ENCODE peak calls at places on chromosomes 3 and 15, in seven cellular contexts. B is IMR-90, R is H1, X is neuronal stem cell, J is H9, S is mesenchymal stem cell, F is trophoblast cell. P is an unnamed sample.

GRCh38 chr15:66705277-66705927 is 3.4 kb downstream of the SMAD6 start:
- DNase-seq in S (no peak), F (no peak), J (no peak), B (no peak), R (no peak), X (no peak), P (no peak)

GRCh38 chr15:37106490-37107001 is 6.2 kb upstream of the MEIS2 start:
- DNase-seq in F (no peak), S (peak), X (peak), J (peak), B (peak), R (peak), P (peak)

GRCh38 chr3:155382396-155383042 is 89.0 kb upstream of the STRIT1 start:
- DNase-seq in B (peak), S (peak), J (peak), X (peak), F (peak), R (peak), P (peak)

GRCh38 chr3:104244680-104245079 is 1122.0 kb upstream of the ALCAM start:
- DNase-seq in S (no peak), R (no peak), F (no peak), J (no peak), X (no peak), B (no peak), P (no peak)

GRCh38 chr3:124772081-124772831 is 42.0 kb downstream of the UMPS start:
- DNase-seq in X (no peak), R (no peak), B (peak), F (no peak), S (peak), J (no peak), P (no peak)

GRCh38 chr3:148532326-148532725 is 165.4 kb upstream of the AGTR1 start:
- DNase-seq in B (peak), S (peak), R (no peak), F (no peak), X (no peak), J (no peak), P (peak)

GRCh38 chr3:184506579-184506978 is 55.0 kb upstream of the EPHB3 start:
- DNase-seq in R (no peak), B (peak), J (no peak), F (no peak), X (no peak), S (no peak), P (no peak)

GRCh38 chr3:24520101-24520495 is 25.4 kb upstream of the THRB start:
- DNase-seq in J (no peak), B (no peak), S (no peak), X (no peak), R (no peak), F (no peak), P (no peak)

GRCh38 chr3:117610156-117610555 is 900.6 kb downstream of the TUSC7 start:
- DNase-seq in J (no peak), R (no peak), S (no peak), X (no peak), F (no peak), B (no peak), P (no peak)

GRCh38 chr3:188187055-188187454 is 33.1 kb downstream of the LPP start:
- DNase-seq in J (no peak), R (no peak), B (no peak), S (no peak), F (no peak), X (no peak), P (no peak)

GRCh38 chr15:101017041-101017754 is 98.0 kb downstream of the LRRK1 start:
- DNase-seq in X (no peak), B (peak), J (peak), S (no peak), F (no peak), R (peak), P (peak)

GRCh38 chr3:172065534-172065933 is 26.2 kb downstream of the FNDC3B start:
- DNase-seq in F (no peak), S (peak), B (peak), J (no peak), X (no peak), R (no peak), P (no peak)

GRCh38 chr15:58987036-58987435 is 427 bp upstream of the RNF111 start:
- DNase-seq in J (no peak), B (peak), S (peak), R (no peak), X (no peak), F (no peak), P (no peak)

GRCh38 chr15:25846377-25846776 is 16.8 kb downstream of the ATP10A start:
- DNase-seq in F (no peak), J (no peak), S (no peak), B (no peak), R (no peak), X (no peak), P (no peak)

GRCh38 chr3:83216919-83217594 is 1455.6 kb upstream of the GBE1 start:
- DNase-seq in S (no peak), F (no peak), J (no peak), X (no peak), R (no peak), B (no peak), P (no peak)

GRCh38 chr3:64501298-64501906 is 186.4 kb downstream of the ADAMTS9 start:
- DNase-seq in F (no peak), S (peak), R (no peak), X (no peak), B (peak), J (no peak), P (no peak)

GRCh38 chr3:126544596-126545281 is 14.0 kb downstream of the C3orf22 start:
- DNase-seq in B (no peak), F (no peak), J (peak), X (no peak), R (no peak), S (no peak), P (no peak)

GRCh38 chr3:52896613-52897012 is 735 bp downstream of the STIMATE start:
- DNase-seq in R (no peak), X (no peak), S (no peak), F (no peak), B (no peak), J (peak), P (peak)

GRCh38 chr3:187069857-187070516 is 69.3 kb downstream of the RPL39L start:
- DNase-seq in R (no peak), B (peak), F (no peak), J (no peak), S (no peak), X (no peak), P (no peak)

GRCh38 chr3:81549831-81550230 is 211.6 kb downstream of the GBE1 start:
- DNase-seq in F (no peak), B (no peak), X (no peak), J (no peak), S (no peak), R (no peak), P (no peak)

GRCh38 chr3:148173836-148174235 is 523.9 kb upstream of the AGTR1 start:
- DNase-seq in J (no peak), F (no peak), R (no peak), X (no peak), S (no peak), B (no peak), P (no peak)

GRCh38 chr3:36648241-36649034 is 115.9 kb downstream of the DCLK3 start:
- DNase-seq in J (no peak), B (peak), S (peak), R (no peak), F (peak), X (no peak), P (no peak)

GRCh38 chr3:100516843-100517242 is 24.4 kb downstream of the TMEM45A start:
- DNase-seq in S (no peak), J (no peak), B (peak), X (no peak), R (no peak), F (no peak), P (no peak)

GRCh38 chr3:195441476-195441970 is 1.3 kb downstream of the ACAP2 start:
- DNase-seq in J (no peak), F (no peak), R (no peak), S (peak), B (peak), X (peak), P (no peak)

GRCh38 chr15:33007295-33007855 is 187.1 kb downstream of the FMN1 start:
- DNase-seq in S (peak), R (no peak), X (no peak), F (no peak), B (peak), J (peak), P (peak)

GRCh38 chr3:102332934-102333333 is 101.9 kb upstream of the ZPLD1 start:
- DNase-seq in X (no peak), F (no peak), B (no peak), J (no peak), R (no peak), S (no peak), P (no peak)

GRCh38 chr3:196214783-196215441 is 1.4 kb upstream of the SLC51A start:
- DNase-seq in R (no peak), B (no peak), S (no peak), X (no peak), F (no peak), J (no peak), P (no peak)

GRCh38 chr3:187966141-187966540 is 187.8 kb upstream of the LPP start:
- DNase-seq in F (peak), R (no peak), J (no peak), B (no peak), X (no peak), S (no peak), P (no peak)

GRCh38 chr15:98951004-98951403 is 56.6 kb downstream of the PGPEP1L start:
- DNase-seq in S (no peak), F (no peak), J (no peak), R (no peak), X (no peak), B (no peak), P (no peak)

GRCh38 chr3:100864471-100865268 is 128.6 kb downstream of the ABI3BP start:
- DNase-seq in J (no peak), F (no peak), R (no peak), S (no peak), X (no peak), B (no peak), P (no peak)

GRCh38 chr15:41655716-41656115 is 4.5 kb upstream of the MGA start:
- DNase-seq in B (peak), S (no peak), X (no peak), J (no peak), F (no peak), R (no peak), P (no peak)

GRCh38 chr3:160435747-160436146 is 13.8 kb downstream of the TRIM59 start:
- DNase-seq in S (no peak), J (no peak), R (no peak), X (no peak), B (no peak), F (no peak), P (no peak)

GRCh38 chr15:32029409-32029861 is 880 bp upstream of the CHRNA7 start:
- DNase-seq in X (peak), F (no peak), R (peak), S (no peak), B (no peak), J (peak), P (peak)

GRCh38 chr3:46972396-46972795 is 4.1 kb downstream of the CCDC12 start:
- DNase-seq in S (no peak), R (no peak), B (no peak), J (no peak), X (no peak), F (no peak), P (no peak)

GRCh38 chr15:29134239-29134638 is 135.4 kb downstream of the NSMCE3 start:
- DNase-seq in X (no peak), F (no peak), J (peak), B (no peak), R (no peak), S (no peak), P (no peak)

GRCh38 chr3:156818890-156819289 is 7.3 kb upstream of the LEKR1 start:
- DNase-seq in X (no peak), J (no peak), B (peak), S (peak), R (no peak), F (peak), P (no peak)

GRCh38 chr3:71035314-71035713 is 548.2 kb downstream of the FOXP1 start:
- DNase-seq in B (peak), R (no peak), J (no peak), F (no peak), X (no peak), S (peak), P (no peak)

GRCh38 chr3:71035886-71036285 is 547.6 kb downstream of the FOXP1 start:
- DNase-seq in S (peak), R (no peak), J (no peak), F (no peak), B (no peak), X (no peak), P (no peak)

GRCh38 chr3:71031914-71032521 is 551.5 kb downstream of the FOXP1 start:
- DNase-seq in J (no peak), S (no peak), F (no peak), X (no peak), R (no peak), B (no peak), P (no peak)

GRCh38 chr3:71031151-71031550 is 552.4 kb downstream of the FOXP1 start:
- DNase-seq in S (peak), X (no peak), J (no peak), F (no peak), B (no peak), R (no peak), P (no peak)

DNA sequence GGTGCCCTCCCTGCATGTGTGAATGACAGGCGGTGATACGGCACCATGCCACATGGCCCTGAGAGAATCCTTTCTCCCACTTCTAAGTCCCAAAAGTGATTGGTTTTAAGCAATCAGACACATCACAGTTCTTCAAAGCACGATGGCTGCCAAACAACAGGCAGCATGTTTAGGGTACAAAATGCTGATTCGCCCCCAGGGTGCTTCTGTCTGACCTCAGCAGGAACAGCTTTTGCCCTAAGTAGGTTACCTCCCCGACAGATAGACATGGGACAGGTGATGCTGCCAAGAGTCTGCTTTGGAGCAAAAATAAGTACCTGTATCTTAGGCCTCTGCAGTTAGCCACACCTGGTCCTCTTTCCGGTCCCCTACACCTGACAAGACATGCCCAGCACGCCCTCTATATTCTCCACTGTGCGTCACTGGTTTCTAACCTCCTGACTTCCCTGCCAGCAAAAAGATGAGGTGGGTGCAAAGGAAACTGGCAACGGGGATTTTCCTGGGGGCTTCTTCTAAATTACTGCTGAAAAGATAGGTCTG is 549.8 kb downstream of the FOXP1 start:
- DNase-seq in F (no peak), S (no peak), R (no peak), J (no peak), B (no peak), X (no peak), P (no peak)
- H2BK5ac ChIP-seq in F (peak), S (no peak), R (no peak), J (no peak), B (no peak), X (no peak), P (no peak)

DNA sequence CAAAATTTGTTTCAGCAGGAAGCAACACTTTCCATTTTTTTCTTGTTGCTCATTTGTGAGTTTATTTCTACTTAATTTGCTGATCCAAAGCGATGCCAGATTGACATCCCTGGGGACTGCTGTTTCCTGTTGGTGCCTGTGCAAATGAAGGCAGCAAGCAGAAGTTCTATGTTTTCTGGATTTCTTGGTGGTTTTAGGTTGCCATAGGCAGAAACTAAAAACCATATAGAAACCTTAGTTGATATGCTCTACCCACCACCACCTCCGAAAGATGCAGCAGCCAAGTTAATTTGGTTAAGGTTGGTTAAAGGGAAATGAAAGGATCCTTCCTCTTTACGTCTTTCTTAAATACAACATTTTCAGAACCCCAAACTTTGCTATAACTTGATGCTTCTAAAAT is 356.2 kb downstream of the RBMS3 start:
- DNase-seq in J (no peak), B (no peak), S (no peak), F (no peak), R (no peak), X (no peak), P (no peak)
- H2BK5ac ChIP-seq in J (no peak), B (peak), S (no peak), F (no peak), R (no peak), X (no peak), P (no peak)

DNA sequence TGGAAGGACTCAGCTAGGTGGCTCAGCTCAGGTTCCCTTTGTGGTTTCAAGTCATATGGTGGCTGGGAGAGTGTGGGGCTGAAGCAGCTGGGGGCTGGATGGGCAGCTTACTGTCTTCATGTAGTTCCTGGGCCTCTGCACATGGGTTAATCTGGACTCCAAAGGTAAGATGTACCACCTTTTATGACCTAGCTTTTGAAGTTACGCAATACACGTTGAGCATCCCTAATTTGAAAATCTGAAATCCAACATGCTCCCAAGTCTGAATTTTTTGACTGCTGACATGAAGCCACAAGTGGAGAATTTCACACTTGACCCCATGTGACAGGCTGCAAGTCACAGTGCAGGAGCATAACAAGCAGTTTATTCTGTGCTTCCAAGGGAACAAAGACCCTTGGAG is 173.7 kb downstream of the KBTBD8 start:
- DNase-seq in F (no peak), J (no peak), S (no peak), X (no peak), B (no peak), R (no peak), P (no peak)
- H2BK5ac ChIP-seq in F (no peak), J (no peak), S (no peak), X (no peak), B (no peak), R (no peak), P (no peak)

DNA sequence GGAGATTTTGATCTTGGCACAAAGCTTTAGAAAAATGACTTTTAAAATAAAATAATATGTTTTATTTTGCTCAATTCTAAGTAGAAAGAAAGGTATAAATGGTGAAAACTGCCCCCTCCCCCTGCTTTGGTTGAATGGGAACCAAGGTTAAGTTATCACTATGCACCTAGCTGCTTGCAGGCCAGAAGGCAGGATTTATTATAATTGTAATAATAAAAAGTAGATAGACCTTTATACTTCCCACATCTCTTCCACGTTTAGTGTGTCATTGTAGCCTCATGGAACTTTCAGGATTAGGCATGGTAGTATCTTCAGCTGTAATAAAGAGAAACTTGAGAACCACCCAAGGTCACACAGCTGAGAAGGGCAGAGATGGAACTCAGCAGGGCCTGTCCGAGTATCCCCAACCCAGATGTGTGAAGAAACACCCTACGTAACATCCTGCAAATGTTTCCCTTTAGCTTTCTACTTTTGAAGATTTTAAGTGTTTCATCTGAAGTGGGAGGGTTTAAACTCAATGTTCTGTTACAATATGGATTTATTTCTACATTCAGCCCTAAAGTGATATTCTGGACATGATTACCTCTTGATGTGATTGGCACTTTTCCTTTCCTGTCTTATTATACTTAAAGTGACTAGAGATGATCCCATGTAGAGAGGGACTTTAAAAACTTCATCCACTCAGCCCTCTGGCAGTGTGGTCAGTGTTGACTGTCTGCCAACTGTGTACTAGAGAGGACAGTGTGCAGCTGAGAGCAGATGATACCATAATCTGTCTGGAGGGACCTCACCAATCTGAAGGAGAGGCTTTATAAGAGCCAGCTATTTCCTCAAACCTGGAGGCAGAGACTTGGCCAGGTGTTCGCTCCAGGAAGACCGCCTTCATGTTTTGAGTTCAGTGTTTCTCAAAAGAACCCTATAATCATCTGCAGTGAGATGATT is 282.5 kb upstream of the TRIM42 start:
- DNase-seq in F (no peak), X (no peak), R (no peak), J (no peak), S (no peak), B (no peak), P (no peak)
- H2BK5ac ChIP-seq in F (no peak), X (no peak), R (no peak), J (no peak), S (no peak), B (no peak), P (no peak)

GRCh38 chr3:177620073-177620472 is 422.8 kb upstream of the TBL1XR1 start:
- DNase-seq in J (no peak), X (no peak), R (no peak), B (no peak), F (no peak), S (no peak), P (no peak)

GRCh38 chr3:177622982-177623617 is 425.8 kb upstream of the TBL1XR1 start:
- DNase-seq in X (no peak), S (no peak), B (no peak), J (no peak), F (no peak), R (no peak), P (no peak)

GRCh38 chr3:177618873-177619771 is 421.8 kb upstream of the TBL1XR1 start:
- DNase-seq in X (no peak), F (no peak), R (no peak), J (no peak), S (no peak), B (peak), P (no peak)

GRCh38 chr3:177624523-177625495 is 427.5 kb upstream of the TBL1XR1 start:
- DNase-seq in J (no peak), F (no peak), S (no peak), R (no peak), X (no peak), B (no peak), P (no peak)

GRCh38 chr3:177622520-177622919 is 425.2 kb upstream of the TBL1XR1 start:
- DNase-seq in B (no peak), S (no peak), J (no peak), X (no peak), R (no peak), F (no peak), P (peak)
- H2BK5ac ChIP-seq in B (no peak), S (no peak), J (no peak), X (no peak), R (no peak), F (no peak), P (no peak)

P was measured in mesendoderm.